ENCODE peak calls at places on chromosomes 6 and 20, in five cellular contexts. One of them, this sample, is unnamed.

GRCh38 chr6:72657798-72658197 is 35.9 kb downstream of the KCNQ5 start:
- DNase-seq in AG04450: no peak
- DNase-seq in AG09309: no peak
- DNase-seq in choroid plexus epithelial cell: no peak
- DNase-seq in upper lobe of right lung: no peak
- DNase-seq in this sample: no peak

GRCh38 chr20:64055893-64056638 is 6.6 kb upstream of the SOX18 start:
- DNase-seq in AG04450: no peak
- DNase-seq in AG09309: no peak
- DNase-seq in upper lobe of right lung: no peak
- DNase-seq in choroid plexus epithelial cell: peak
- DNase-seq in this sample: no peak

GRCh38 chr6:80382796-80383195 is 276.3 kb downstream of the BCKDHB start:
- DNase-seq in choroid plexus epithelial cell: peak
- DNase-seq in upper lobe of right lung: no peak
- DNase-seq in AG04450: no peak
- DNase-seq in AG09309: no peak
- DNase-seq in this sample: no peak

GRCh38 chr20:53282217-53282955 is 310.2 kb downstream of the TSHZ2 start:
- DNase-seq in upper lobe of right lung: no peak
- DNase-seq in AG09309: no peak
- DNase-seq in AG04450: no peak
- DNase-seq in choroid plexus epithelial cell: no peak
- DNase-seq in this sample: no peak

GRCh38 chr20:6140947-6141346 is 18.1 kb upstream of the FERMT1 start:
- DNase-seq in choroid plexus epithelial cell: peak
- DNase-seq in upper lobe of right lung: no peak
- DNase-seq in AG09309: no peak
- DNase-seq in AG04450: no peak
- DNase-seq in this sample: no peak

GRCh38 chr6:8672882-8673281 is 237.5 kb upstream of the SLC35B3 start:
- DNase-seq in AG04450: no peak
- DNase-seq in upper lobe of right lung: no peak
- DNase-seq in AG09309: no peak
- DNase-seq in choroid plexus epithelial cell: no peak
- DNase-seq in this sample: no peak

GRCh38 chr6:20978176-20978614 is 443.9 kb downstream of the CDKAL1 start:
- DNase-seq in upper lobe of right lung: no peak
- DNase-seq in AG09309: peak
- DNase-seq in AG04450: peak
- DNase-seq in choroid plexus epithelial cell: peak
- DNase-seq in this sample: no peak

GRCh38 chr6:26251354-26252081 is 113.5 kb upstream of the BTN3A2 start:
- DNase-seq in choroid plexus epithelial cell: peak
- DNase-seq in AG09309: no peak
- DNase-seq in upper lobe of right lung: peak
- DNase-seq in AG04450: peak
- DNase-seq in this sample: peak

GRCh38 chr6:139368661-139369060 is 5.8 kb downstream of the CITED2 start:
- DNase-seq in AG04450: no peak
- DNase-seq in upper lobe of right lung: no peak
- DNase-seq in AG09309: no peak
- DNase-seq in choroid plexus epithelial cell: no peak
- DNase-seq in this sample: no peak

GRCh38 chr6:162032620-162033019 is 694.9 kb downstream of the PRKN start:
- DNase-seq in upper lobe of right lung: no peak
- DNase-seq in AG09309: no peak
- DNase-seq in AG04450: no peak
- DNase-seq in choroid plexus epithelial cell: peak
- DNase-seq in this sample: peak

GRCh38 chr6:143958839-143959399 is 49.1 kb downstream of the PLAGL1 start:
- DNase-seq in AG09309: no peak
- DNase-seq in upper lobe of right lung: no peak
- DNase-seq in AG04450: no peak
- DNase-seq in choroid plexus epithelial cell: no peak
- DNase-seq in this sample: no peak

GRCh38 chr6:64050586-64050985 is 415.0 kb downstream of the PHF3 start:
- DNase-seq in upper lobe of right lung: no peak
- DNase-seq in AG04450: no peak
- DNase-seq in AG09309: no peak
- DNase-seq in choroid plexus epithelial cell: no peak
- DNase-seq in this sample: no peak

GRCh38 chr20:38286586-38287502 is 17.1 kb upstream of the BPI start:
- DNase-seq in choroid plexus epithelial cell: peak
- DNase-seq in AG04450: no peak
- DNase-seq in upper lobe of right lung: no peak
- DNase-seq in AG09309: no peak
- DNase-seq in this sample: no peak

GRCh38 chr20:50366270-50367103 is 143.7 kb upstream of the PTPN1 start:
- DNase-seq in choroid plexus epithelial cell: peak
- DNase-seq in upper lobe of right lung: no peak
- DNase-seq in AG04450: peak
- DNase-seq in AG09309: peak
- DNase-seq in this sample: peak

GRCh38 chr20:3711418-3712043 is 869 bp downstream of the SIGLEC1 start:
- DNase-seq in AG09309: no peak
- DNase-seq in choroid plexus epithelial cell: no peak
- DNase-seq in upper lobe of right lung: peak
- DNase-seq in AG04450: no peak
- DNase-seq in this sample: no peak

GRCh38 chr20:32206383-32207210 is 946 bp downstream of the PLAGL2 start:
- DNase-seq in upper lobe of right lung: no peak
- DNase-seq in choroid plexus epithelial cell: no peak
- DNase-seq in AG04450: no peak
- DNase-seq in AG09309: no peak
- DNase-seq in this sample: no peak

GRCh38 chr20:32207211-32207625 is 325 bp downstream of the PLAGL2 start:
- DNase-seq in choroid plexus epithelial cell: no peak
- DNase-seq in AG09309: no peak
- DNase-seq in AG04450: no peak
- DNase-seq in upper lobe of right lung: no peak
- DNase-seq in this sample: no peak

GRCh38 chr20:32208499-32209154 is 947 bp downstream of the POFUT1 start:
- DNase-seq in choroid plexus epithelial cell: no peak
- DNase-seq in AG04450: no peak
- DNase-seq in upper lobe of right lung: no peak
- DNase-seq in AG09309: no peak
- DNase-seq in this sample: no peak

GRCh38 chr20:32205502-32206382 is 1.8 kb downstream of the PLAGL2 start:
- DNase-seq in AG04450: no peak
- DNase-seq in upper lobe of right lung: no peak
- DNase-seq in AG09309: no peak
- DNase-seq in choroid plexus epithelial cell: peak
- DNase-seq in this sample: peak

GRCh38 chr20:32207626-32208498 is at the start of the genes PLAGL2 and POFUT1:
- DNase-seq in AG04450: peak
- DNase-seq in choroid plexus epithelial cell: peak
- DNase-seq in upper lobe of right lung: peak
- DNase-seq in AG09309: peak
- DNase-seq in this sample: peak
- TF ChIP-seq CTCF in AG04450: no peak
- TF ChIP-seq CTCF in choroid plexus epithelial cell: peak
- TF ChIP-seq CTCF in upper lobe of right lung: no peak
- TF ChIP-seq CTCF in AG09309: peak
- TF ChIP-seq CTCF in this sample: peak

DNA sequence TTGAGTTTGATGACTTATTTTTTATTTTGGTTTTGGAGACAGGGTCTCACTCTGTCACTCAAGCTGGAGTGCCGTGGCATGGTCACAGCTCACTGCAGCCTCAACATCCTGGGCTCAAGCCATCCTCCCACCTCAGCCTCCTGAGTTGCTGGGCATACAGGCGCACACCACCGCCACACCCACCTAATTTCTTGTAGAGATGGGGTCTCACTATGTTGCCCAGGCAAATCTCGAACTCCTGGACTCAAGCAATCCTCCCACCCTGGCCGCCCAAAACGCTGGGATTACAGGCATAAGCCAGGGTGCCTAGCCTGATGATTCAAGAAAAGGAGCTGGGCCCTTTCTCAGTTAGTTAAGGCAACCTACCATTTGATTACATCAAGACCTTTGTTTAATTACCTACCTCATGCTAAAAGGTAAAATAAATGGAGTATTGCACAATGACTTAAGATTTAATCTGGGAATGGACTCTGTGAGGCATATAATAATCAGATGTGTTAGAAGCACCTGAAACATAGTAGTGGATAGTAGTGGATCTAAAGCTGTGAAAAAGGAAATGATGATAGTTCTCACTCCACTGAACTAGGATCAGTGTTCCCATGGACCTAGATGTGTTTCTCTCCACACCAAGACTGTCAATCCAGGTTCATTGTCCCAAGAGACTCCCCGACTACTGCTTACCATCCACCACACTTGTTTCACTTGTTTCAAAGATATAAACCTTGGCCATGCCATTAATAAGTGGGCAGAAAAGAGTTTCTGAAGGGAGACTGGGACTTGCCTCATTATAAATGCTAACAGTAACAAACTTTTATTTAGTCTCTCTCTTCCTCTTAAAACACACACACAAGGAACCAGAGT is 2.1 kb downstream of the TNFRSF21 start:
- DNase-seq in choroid plexus epithelial cell: no peak
- DNase-seq in AG09309: no peak
- DNase-seq in upper lobe of right lung: no peak
- DNase-seq in AG04450: no peak
- DNase-seq in this sample: no peak
- H3K4me3 ChIP-seq in choroid plexus epithelial cell: peak
- H3K4me3 ChIP-seq in AG09309: peak
- H3K4me3 ChIP-seq in upper lobe of right lung: peak
- H3K4me3 ChIP-seq in AG04450: peak
- H3K4me3 ChIP-seq in this sample: peak

GRCh38 chr6:140438346-140438735 is 1063.9 kb upstream of the CITED2 start:
- DNase-seq in choroid plexus epithelial cell: peak
- DNase-seq in AG04450: no peak
- DNase-seq in upper lobe of right lung: no peak
- DNase-seq in AG09309: no peak
- DNase-seq in this sample: peak

GRCh38 chr6:140437619-140438345 is 1063.3 kb upstream of the CITED2 start:
- DNase-seq in choroid plexus epithelial cell: peak
- DNase-seq in AG09309: no peak
- DNase-seq in upper lobe of right lung: no peak
- DNase-seq in AG04450: no peak
- DNase-seq in this sample: peak

GRCh38 chr6:140440223-140440810 is 1065.9 kb upstream of the CITED2 start:
- DNase-seq in AG09309: no peak
- DNase-seq in AG04450: no peak
- DNase-seq in upper lobe of right lung: no peak
- DNase-seq in choroid plexus epithelial cell: no peak
- DNase-seq in this sample: no peak

GRCh38 chr6:140445474-140446004 is 1071.1 kb upstream of the CITED2 start:
- DNase-seq in choroid plexus epithelial cell: peak
- DNase-seq in AG09309: peak
- DNase-seq in upper lobe of right lung: no peak
- DNase-seq in AG04450: no peak
- DNase-seq in this sample: peak

GRCh38 chr6:140441256-140441655 is 1066.8 kb upstream of the CITED2 start:
- DNase-seq in upper lobe of right lung: no peak
- DNase-seq in AG04450: no peak
- DNase-seq in choroid plexus epithelial cell: peak
- DNase-seq in AG09309: no peak
- DNase-seq in this sample: no peak
- TF ChIP-seq CTCF in upper lobe of right lung: peak
- TF ChIP-seq CTCF in AG04450: peak
- TF ChIP-seq CTCF in choroid plexus epithelial cell: peak
- TF ChIP-seq CTCF in AG09309: peak
- TF ChIP-seq CTCF in this sample: peak

GRCh38 chr20:12788936-12789335 is 219.8 kb upstream of the SPTLC3 start:
- DNase-seq in AG09309: no peak
- DNase-seq in AG04450: no peak
- DNase-seq in upper lobe of right lung: no peak
- DNase-seq in choroid plexus epithelial cell: no peak
- DNase-seq in this sample: no peak
- H3K4me3 ChIP-seq in AG09309: no peak
- H3K4me3 ChIP-seq in AG04450: no peak
- H3K4me3 ChIP-seq in upper lobe of right lung: no peak
- H3K4me3 ChIP-seq in choroid plexus epithelial cell: no peak
- H3K4me3 ChIP-seq in this sample: no peak

GRCh38 chr6:170583736-170584180 is 679 bp downstream of the PDCD2 start:
- DNase-seq in AG04450: no peak
- DNase-seq in choroid plexus epithelial cell: peak
- DNase-seq in AG09309: no peak
- DNase-seq in upper lobe of right lung: no peak
- DNase-seq in this sample: peak
- TF ChIP-seq CTCF in AG04450: peak
- TF ChIP-seq CTCF in choroid plexus epithelial cell: no peak
- TF ChIP-seq CTCF in AG09309: peak
- TF ChIP-seq CTCF in upper lobe of right lung: no peak
- TF ChIP-seq CTCF in this sample: no peak

DNA sequence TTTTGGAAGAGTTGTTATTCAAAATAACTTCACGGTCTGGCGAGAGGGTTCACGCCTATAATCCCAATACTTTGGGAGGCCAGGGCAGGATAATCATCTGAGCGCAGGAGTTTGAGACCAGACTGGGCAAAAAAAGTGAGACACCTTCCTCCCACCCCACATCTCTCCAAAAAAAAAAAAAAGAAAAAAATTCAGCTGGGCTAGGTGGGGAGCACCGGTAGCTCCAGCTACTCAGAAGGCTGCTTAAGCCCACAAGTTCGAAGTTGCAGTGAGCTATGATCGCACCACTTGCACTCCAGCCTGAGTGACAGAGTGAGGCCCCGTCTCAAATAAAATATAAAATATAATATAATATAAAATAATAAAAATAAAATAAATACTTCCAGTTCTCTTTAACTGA is 10.4 kb downstream of the OR2B2 start:
- DNase-seq in AG04450: no peak
- DNase-seq in upper lobe of right lung: no peak
- DNase-seq in choroid plexus epithelial cell: no peak
- DNase-seq in AG09309: no peak
- DNase-seq in this sample: peak
- H3K4me3 ChIP-seq in AG04450: no peak
- H3K4me3 ChIP-seq in upper lobe of right lung: no peak
- H3K4me3 ChIP-seq in choroid plexus epithelial cell: no peak
- H3K4me3 ChIP-seq in AG09309: no peak
- H3K4me3 ChIP-seq in this sample: no peak

DNA sequence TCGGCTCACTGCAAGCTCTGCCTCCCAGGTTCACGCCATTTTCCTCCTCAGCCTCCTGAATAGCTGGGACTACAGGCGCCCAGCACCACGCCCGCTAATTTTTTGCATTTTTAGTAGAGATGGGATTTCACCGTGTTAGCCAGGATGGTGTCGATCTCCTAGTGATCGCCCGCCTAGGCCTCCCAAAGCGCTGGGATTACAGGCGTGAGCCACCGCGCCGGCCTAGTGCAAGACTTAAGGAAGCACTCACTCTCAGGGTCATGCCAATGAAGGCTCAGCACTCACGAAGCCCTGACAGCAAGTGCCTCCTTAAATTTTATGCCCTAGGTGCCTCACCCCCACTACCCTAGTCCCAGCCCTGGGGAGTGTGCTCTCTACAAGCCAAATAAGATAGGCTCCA is 4.7 kb upstream of the DOK5 start:
- DNase-seq in upper lobe of right lung: no peak
- DNase-seq in choroid plexus epithelial cell: no peak
- DNase-seq in AG04450: no peak
- DNase-seq in AG09309: no peak
- DNase-seq in this sample: no peak
- TF ChIP-seq CTCF in upper lobe of right lung: no peak
- TF ChIP-seq CTCF in choroid plexus epithelial cell: no peak
- TF ChIP-seq CTCF in AG04450: no peak
- TF ChIP-seq CTCF in AG09309: no peak
- TF ChIP-seq CTCF in this sample: no peak

This sample was measured in bronchial epithelial cell.